ENCODE peak calls at places on chromosomes 12 and 14, in eight cellular contexts. X is adipocyte; D is fibroblast of mammary gland; N is mammary epithelial cell; G is Right ventricle myocardium superior; A is stimulated activated CD8-positive, alpha-beta memory T cell treated with anti-CD3 and anti-CD28 coated beads, Interleukin-2, amount 100 ng/mL, for 1 hour; I is HuH-7; R is naive thymus-derived CD8-positive, alpha-beta T cell. P is an unnamed sample.
A peak's percentile ranks its signal among the peaks of the same experiment; 100 is the strongest.

GRCh38 chr12:93325855-93326254 is 51.9 kb upstream of the NUDT4 start:
- DNase-seq in X (no peak), D (peak; percentile 74), N (peak; percentile 93), G (no peak), A (no peak), I (no peak), R (no peak), P (no peak)

GRCh38 chr14:101884537-101885253 is 79.7 kb upstream of the DYNC1H1 start:
- DNase-seq in X (no peak), D (no peak), N (no peak), G (no peak), A (no peak), I (no peak), R (no peak), P (no peak)

GRCh38 chr12:25497021-25497420 is 56.1 kb downstream of the LMNTD1 start:
- DNase-seq in X (no peak), D (peak; percentile 84), N (no peak), G (no peak), A (no peak), I (no peak), R (no peak), P (no peak)

GRCh38 chr12:56336361-56337167 is 2.1 kb upstream of the IL23A start:
- DNase-seq in X (no peak), D (no peak), N (no peak), G (no peak), A (no peak), I (no peak), R (no peak), P (no peak)

GRCh38 chr14:76133103-76133502 is 18.6 kb upstream of the GPATCH2L start:
- DNase-seq in X (peak; percentile 46), D (peak; percentile 27), N (peak; percentile 21), G (no peak), A (no peak), I (peak; percentile 56), R (peak; percentile 11), P (no peak)

GRCh38 chr14:69648480-69649414 is 37.4 kb downstream of the SUSD6 start:
- DNase-seq in X (peak; percentile 49), D (peak; percentile 60), N (no peak), G (no peak), A (no peak), I (peak; percentile 33), R (no peak), P (no peak)

GRCh38 chr12:6605425-6606330 is 1.5 kb downstream of the CHD4 start:
- DNase-seq in X (peak; percentile 59), D (peak; percentile 43), N (peak; percentile 60), G (no peak), A (no peak), I (no peak), R (peak; percentile 46), P (peak; percentile 32)

GRCh38 chr12:94080684-94081009 is 67.7 kb upstream of the PLXNC1 start:
- DNase-seq in X (no peak), D (no peak), N (no peak), G (no peak), A (no peak), I (no peak), R (no peak), P (no peak)

GRCh38 chr12:1796515-1797010 is 23.8 kb upstream of the LRTM2 start:
- DNase-seq in X (no peak), D (peak; percentile 19), N (no peak), G (peak; percentile 70), A (no peak), I (no peak), R (peak; percentile 59), P (peak; percentile 47)

P was measured in T-cell.